ENCODE peak calls at places on chromosomes 5 and 9, in seven cellular contexts. One of them, this sample, is unnamed.

GRCh38 chr5:179373961-179374505 is 28.8 kb upstream of the ADAMTS2 start:
- DNase-seq in globus pallidus: no peak
- DNase-seq in activated T-cell treated with anti-CD3 and anti-CD28 coated beads for 1 hour: no peak
- DNase-seq in T-helper 9 cell: no peak
- DNase-seq in mesendoderm: no peak
- DNase-seq in LoVo: no peak
- DNase-seq in Calu3: no peak
- DNase-seq in this sample: no peak

GRCh38 chr5:88833371-88834107 is 49.4 kb downstream of the MEF2C start:
- DNase-seq in globus pallidus: no peak
- DNase-seq in activated T-cell treated with anti-CD3 and anti-CD28 coated beads for 1 hour: no peak
- DNase-seq in T-helper 9 cell: no peak
- DNase-seq in mesendoderm: peak
- DNase-seq in LoVo: no peak
- DNase-seq in Calu3: no peak
- DNase-seq in this sample: no peak

GRCh38 chr9:130137870-130138653 is 34.1 kb upstream of the NCS1 start:
- DNase-seq in globus pallidus: no peak
- DNase-seq in activated T-cell treated with anti-CD3 and anti-CD28 coated beads for 1 hour: no peak
- DNase-seq in T-helper 9 cell: no peak
- DNase-seq in mesendoderm: peak
- DNase-seq in LoVo: peak
- DNase-seq in Calu3: no peak
- DNase-seq in this sample: peak

GRCh38 chr5:81326554-81326953 is 25.2 kb downstream of the ZCCHC9 start:
- DNase-seq in globus pallidus: no peak
- DNase-seq in activated T-cell treated with anti-CD3 and anti-CD28 coated beads for 1 hour: no peak
- DNase-seq in T-helper 9 cell: no peak
- DNase-seq in mesendoderm: no peak
- DNase-seq in LoVo: no peak
- DNase-seq in Calu3: no peak
- DNase-seq in this sample: no peak

GRCh38 chr5:117539692-117540091 is 965.1 kb upstream of the SEMA6A start:
- DNase-seq in globus pallidus: no peak
- DNase-seq in activated T-cell treated with anti-CD3 and anti-CD28 coated beads for 1 hour: no peak
- DNase-seq in T-helper 9 cell: no peak
- DNase-seq in mesendoderm: no peak
- DNase-seq in LoVo: no peak
- DNase-seq in Calu3: no peak
- DNase-seq in this sample: no peak

GRCh38 chr5:33343661-33344327 is 97.0 kb upstream of the TARS1 start:
- DNase-seq in globus pallidus: no peak
- DNase-seq in activated T-cell treated with anti-CD3 and anti-CD28 coated beads for 1 hour: no peak
- DNase-seq in T-helper 9 cell: no peak
- DNase-seq in mesendoderm: no peak
- DNase-seq in LoVo: peak
- DNase-seq in Calu3: no peak
- DNase-seq in this sample: no peak

GRCh38 chr5:59921816-59922215 is 28.3 kb upstream of the PDE4D start:
- DNase-seq in globus pallidus: no peak
- DNase-seq in activated T-cell treated with anti-CD3 and anti-CD28 coated beads for 1 hour: no peak
- DNase-seq in T-helper 9 cell: no peak
- DNase-seq in mesendoderm: peak
- DNase-seq in LoVo: no peak
- DNase-seq in Calu3: no peak
- DNase-seq in this sample: no peak

GRCh38 chr5:84450617-84451414 is 66.1 kb upstream of the EDIL3 start:
- DNase-seq in globus pallidus: peak
- DNase-seq in activated T-cell treated with anti-CD3 and anti-CD28 coated beads for 1 hour: no peak
- DNase-seq in T-helper 9 cell: no peak
- DNase-seq in mesendoderm: no peak
- DNase-seq in LoVo: no peak
- DNase-seq in Calu3: no peak
- DNase-seq in this sample: no peak

GRCh38 chr9:121844090-121844489 is 192.7 kb downstream of the DAB2IP start:
- DNase-seq in globus pallidus: no peak
- DNase-seq in activated T-cell treated with anti-CD3 and anti-CD28 coated beads for 1 hour: no peak
- DNase-seq in T-helper 9 cell: no peak
- DNase-seq in mesendoderm: no peak
- DNase-seq in LoVo: no peak
- DNase-seq in Calu3: no peak
- DNase-seq in this sample: no peak

GRCh38 chr9:129338701-129339445 is 160.8 kb upstream of the IER5L start:
- DNase-seq in globus pallidus: no peak
- DNase-seq in activated T-cell treated with anti-CD3 and anti-CD28 coated beads for 1 hour: no peak
- DNase-seq in T-helper 9 cell: no peak
- DNase-seq in mesendoderm: no peak
- DNase-seq in LoVo: no peak
- DNase-seq in Calu3: no peak
- DNase-seq in this sample: no peak

This sample was measured in cerebellar cortex.